ENCODE peak calls at places on chromosomes 16 and 17, in six cellular contexts. One of them, this sample, is unnamed.

GRCh38 chr16:49809561-49809960 is 46.4 kb downstream of the ZNF423 start:
- DNase-seq in mesenchymal stem cell: no peak
- DNase-seq in pancreas: no peak
- DNase-seq in esophagus squamous epithelium: no peak
- DNase-seq in body of pancreas: no peak
- DNase-seq in tibial artery: no peak
- DNase-seq in this sample: no peak

GRCh38 chr16:30923554-30924085 is at the start of gene FBXL19:
- DNase-seq in mesenchymal stem cell: no peak
- DNase-seq in pancreas: peak
- DNase-seq in esophagus squamous epithelium: no peak
- DNase-seq in body of pancreas: no peak
- DNase-seq in tibial artery: peak
- DNase-seq in this sample: no peak

GRCh38 chr16:22660441-22661160 is 149.9 kb downstream of the NPIPB5 start:
- DNase-seq in mesenchymal stem cell: no peak
- DNase-seq in pancreas: no peak
- DNase-seq in esophagus squamous epithelium: no peak
- DNase-seq in body of pancreas: no peak
- DNase-seq in tibial artery: no peak
- DNase-seq in this sample: no peak

GRCh38 chr17:61537264-61537771 is 53.7 kb downstream of the NACA2 start:
- DNase-seq in mesenchymal stem cell: no peak
- DNase-seq in pancreas: no peak
- DNase-seq in esophagus squamous epithelium: no peak
- DNase-seq in body of pancreas: no peak
- DNase-seq in tibial artery: no peak
- DNase-seq in this sample: no peak

GRCh38 chr16:66651965-66652364 is 44.6 kb downstream of the CMTM4 start:
- DNase-seq in mesenchymal stem cell: no peak
- DNase-seq in pancreas: no peak
- DNase-seq in esophagus squamous epithelium: no peak
- DNase-seq in body of pancreas: no peak
- DNase-seq in tibial artery: no peak
- DNase-seq in this sample: no peak

GRCh38 chr16:73196670-73197069 is 148.7 kb upstream of the ZFHX3 start:
- DNase-seq in mesenchymal stem cell: peak
- DNase-seq in pancreas: peak
- DNase-seq in esophagus squamous epithelium: no peak
- DNase-seq in body of pancreas: peak
- DNase-seq in tibial artery: peak
- DNase-seq in this sample: peak

GRCh38 chr17:70169707-70170597 is 620 bp downstream of the KCNJ2 start:
- DNase-seq in mesenchymal stem cell: peak
- DNase-seq in pancreas: no peak
- DNase-seq in esophagus squamous epithelium: no peak
- DNase-seq in body of pancreas: peak
- DNase-seq in tibial artery: no peak
- DNase-seq in this sample: no peak

GRCh38 chr17:36674278-36674650 is 72.9 kb downstream of the MRM1 start:
- DNase-seq in mesenchymal stem cell: no peak
- DNase-seq in pancreas: no peak
- DNase-seq in esophagus squamous epithelium: no peak
- DNase-seq in body of pancreas: no peak
- DNase-seq in tibial artery: no peak
- DNase-seq in this sample: no peak

GRCh38 chr17:12034538-12034937 is 13.9 kb downstream of the MAP2K4 start:
- DNase-seq in mesenchymal stem cell: no peak
- DNase-seq in pancreas: no peak
- DNase-seq in esophagus squamous epithelium: no peak
- DNase-seq in body of pancreas: no peak
- DNase-seq in tibial artery: no peak
- DNase-seq in this sample: no peak

GRCh38 chr17:30323895-30324319 is 9.9 kb downstream of the TMIGD1 start:
- DNase-seq in mesenchymal stem cell: no peak
- DNase-seq in pancreas: peak
- DNase-seq in esophagus squamous epithelium: no peak
- DNase-seq in body of pancreas: peak
- DNase-seq in tibial artery: peak
- DNase-seq in this sample: no peak

GRCh38 chr17:78939615-78940014 is 14.4 kb upstream of the TIMP2 start:
- DNase-seq in mesenchymal stem cell: no peak
- DNase-seq in pancreas: no peak
- DNase-seq in esophagus squamous epithelium: no peak
- DNase-seq in body of pancreas: no peak
- DNase-seq in tibial artery: no peak
- DNase-seq in this sample: no peak

GRCh38 chr16:78705694-78706093 is 606.2 kb downstream of the WWOX start:
- DNase-seq in mesenchymal stem cell: peak
- DNase-seq in pancreas: no peak
- DNase-seq in esophagus squamous epithelium: no peak
- DNase-seq in body of pancreas: no peak
- DNase-seq in tibial artery: no peak
- DNase-seq in this sample: no peak

GRCh38 chr17:48500435-48501426 is 30.1 kb downstream of the HOXB1 start:
- DNase-seq in mesenchymal stem cell: peak
- DNase-seq in pancreas: no peak
- DNase-seq in esophagus squamous epithelium: no peak
- DNase-seq in body of pancreas: no peak
- DNase-seq in tibial artery: no peak
- DNase-seq in this sample: no peak

GRCh38 chr16:3141781-3142311 is 7.0 kb downstream of the ZNF213 start:
- DNase-seq in mesenchymal stem cell: no peak
- DNase-seq in pancreas: no peak
- DNase-seq in esophagus squamous epithelium: no peak
- DNase-seq in body of pancreas: no peak
- DNase-seq in tibial artery: no peak
- DNase-seq in this sample: no peak

GRCh38 chr16:83393196-83393981 is 414.4 kb upstream of the HSBP1 start:
- DNase-seq in mesenchymal stem cell: peak
- DNase-seq in pancreas: no peak
- DNase-seq in esophagus squamous epithelium: no peak
- DNase-seq in body of pancreas: no peak
- DNase-seq in tibial artery: peak
- DNase-seq in this sample: peak

GRCh38 chr17:66829386-66829864 is 5.5 kb upstream of the CACNG5 start:
- DNase-seq in mesenchymal stem cell: peak
- DNase-seq in pancreas: peak
- DNase-seq in esophagus squamous epithelium: no peak
- DNase-seq in body of pancreas: peak
- DNase-seq in tibial artery: peak
- DNase-seq in this sample: peak

GRCh38 chr16:21164521-21165168 is 6.2 kb downstream of the LDAF1 start:
- DNase-seq in mesenchymal stem cell: no peak
- DNase-seq in pancreas: no peak
- DNase-seq in esophagus squamous epithelium: no peak
- DNase-seq in body of pancreas: no peak
- DNase-seq in tibial artery: no peak
- DNase-seq in this sample: no peak

GRCh38 chr16:21169249-21169981 is 10.9 kb downstream of the LDAF1 start:
- DNase-seq in mesenchymal stem cell: peak
- DNase-seq in pancreas: no peak
- DNase-seq in esophagus squamous epithelium: no peak
- DNase-seq in body of pancreas: no peak
- DNase-seq in tibial artery: no peak
- DNase-seq in this sample: no peak

GRCh38 chr16:21167360-21167759 is 8.9 kb downstream of the LDAF1 start:
- DNase-seq in mesenchymal stem cell: peak
- DNase-seq in pancreas: no peak
- DNase-seq in esophagus squamous epithelium: no peak
- DNase-seq in body of pancreas: no peak
- DNase-seq in tibial artery: no peak
- DNase-seq in this sample: no peak

GRCh38 chr16:21166561-21166961 is 8.1 kb downstream of the LDAF1 start:
- DNase-seq in mesenchymal stem cell: peak
- DNase-seq in pancreas: no peak
- DNase-seq in esophagus squamous epithelium: no peak
- DNase-seq in body of pancreas: no peak
- DNase-seq in tibial artery: no peak
- DNase-seq in this sample: no peak

DNA sequence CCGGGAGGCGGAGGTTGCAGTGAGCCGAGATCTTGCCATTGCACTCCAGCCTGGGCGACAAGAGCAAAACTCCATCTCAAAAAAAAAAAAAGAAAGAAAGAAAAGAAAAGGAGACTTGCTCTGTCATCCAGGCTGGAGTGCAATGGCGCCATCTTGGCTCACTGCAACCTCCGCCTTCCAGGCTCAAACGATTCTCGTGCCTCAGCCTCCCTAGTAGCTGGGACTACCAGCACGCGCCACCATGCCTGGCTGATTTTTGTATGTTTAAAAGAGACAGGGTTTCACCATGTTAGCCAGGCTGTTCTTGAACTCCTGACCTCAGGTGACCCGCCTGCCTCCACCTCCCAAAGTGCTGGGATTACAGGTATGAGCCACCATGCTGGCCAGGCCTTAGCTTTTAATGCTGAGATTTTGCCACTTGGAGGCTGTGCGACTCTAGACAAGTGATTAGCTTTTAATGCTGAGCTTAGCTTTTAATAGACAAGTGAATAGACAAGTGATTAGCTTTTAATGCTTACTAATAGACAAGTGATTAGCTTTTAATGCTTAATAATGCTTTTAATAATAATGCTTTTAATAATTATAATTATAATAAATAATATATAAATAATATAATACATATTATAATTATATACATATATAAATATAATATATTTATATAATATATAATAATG is 9.6 kb downstream of the LDAF1 start:
- DNase-seq in mesenchymal stem cell: no peak
- DNase-seq in pancreas: no peak
- DNase-seq in esophagus squamous epithelium: no peak
- DNase-seq in body of pancreas: no peak
- DNase-seq in tibial artery: no peak
- DNase-seq in this sample: no peak
- H3K27ac ChIP-seq in mesenchymal stem cell: no peak
- H3K27ac ChIP-seq in pancreas: no peak
- H3K27ac ChIP-seq in esophagus squamous epithelium: no peak
- H3K27ac ChIP-seq in body of pancreas: no peak
- H3K27ac ChIP-seq in tibial artery: no peak
- H3K27ac ChIP-seq in this sample: no peak

DNA sequence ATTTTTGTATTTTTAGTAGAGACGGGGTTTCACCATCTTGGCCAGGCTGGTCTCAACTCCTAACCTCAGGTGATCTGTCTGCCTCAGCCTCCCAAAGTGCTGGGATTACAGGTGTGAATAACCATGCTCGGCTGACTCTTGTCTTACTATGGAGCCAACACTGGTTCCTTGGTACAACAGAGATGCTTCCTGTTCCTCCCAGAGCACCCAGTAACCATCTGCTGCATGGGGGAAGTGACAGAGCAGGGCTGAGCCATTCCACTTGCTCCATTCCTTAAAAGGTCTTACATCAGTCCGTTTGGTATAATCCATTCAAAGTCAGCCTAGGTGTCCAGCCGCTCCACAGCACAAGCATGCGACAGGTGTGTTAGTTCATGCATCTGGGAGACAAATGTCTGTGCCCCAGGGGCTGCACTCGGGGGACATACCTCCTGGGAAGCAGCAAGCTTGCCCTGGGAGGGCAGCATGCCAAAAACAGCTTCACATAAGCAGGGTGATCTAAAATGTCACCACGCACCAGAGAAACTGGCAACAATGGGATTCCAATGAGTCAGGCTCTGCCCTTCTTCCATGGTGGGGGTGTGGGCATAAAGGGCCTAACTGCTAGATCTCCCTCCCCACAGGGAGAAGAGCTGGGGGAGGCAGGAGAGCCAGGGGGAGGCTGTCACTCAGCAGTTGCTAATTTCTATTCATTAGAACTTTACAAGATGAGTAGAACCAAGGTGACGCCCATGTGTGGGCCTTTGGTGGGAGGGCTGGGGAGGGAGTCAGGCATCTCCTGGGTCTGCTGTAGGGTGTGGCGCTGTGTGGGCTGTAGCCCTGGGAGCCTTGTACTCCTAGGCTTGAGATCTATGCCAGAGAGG is 35.5 kb downstream of the PIPOX start:
- DNase-seq in mesenchymal stem cell: no peak
- DNase-seq in pancreas: no peak
- DNase-seq in esophagus squamous epithelium: no peak
- DNase-seq in body of pancreas: no peak
- DNase-seq in tibial artery: no peak
- DNase-seq in this sample: no peak
- H3K27ac ChIP-seq in mesenchymal stem cell: no peak
- H3K27ac ChIP-seq in pancreas: no peak
- H3K27ac ChIP-seq in esophagus squamous epithelium: no peak
- H3K27ac ChIP-seq in body of pancreas: no peak
- H3K27ac ChIP-seq in tibial artery: no peak
- H3K27ac ChIP-seq in this sample: no peak

DNA sequence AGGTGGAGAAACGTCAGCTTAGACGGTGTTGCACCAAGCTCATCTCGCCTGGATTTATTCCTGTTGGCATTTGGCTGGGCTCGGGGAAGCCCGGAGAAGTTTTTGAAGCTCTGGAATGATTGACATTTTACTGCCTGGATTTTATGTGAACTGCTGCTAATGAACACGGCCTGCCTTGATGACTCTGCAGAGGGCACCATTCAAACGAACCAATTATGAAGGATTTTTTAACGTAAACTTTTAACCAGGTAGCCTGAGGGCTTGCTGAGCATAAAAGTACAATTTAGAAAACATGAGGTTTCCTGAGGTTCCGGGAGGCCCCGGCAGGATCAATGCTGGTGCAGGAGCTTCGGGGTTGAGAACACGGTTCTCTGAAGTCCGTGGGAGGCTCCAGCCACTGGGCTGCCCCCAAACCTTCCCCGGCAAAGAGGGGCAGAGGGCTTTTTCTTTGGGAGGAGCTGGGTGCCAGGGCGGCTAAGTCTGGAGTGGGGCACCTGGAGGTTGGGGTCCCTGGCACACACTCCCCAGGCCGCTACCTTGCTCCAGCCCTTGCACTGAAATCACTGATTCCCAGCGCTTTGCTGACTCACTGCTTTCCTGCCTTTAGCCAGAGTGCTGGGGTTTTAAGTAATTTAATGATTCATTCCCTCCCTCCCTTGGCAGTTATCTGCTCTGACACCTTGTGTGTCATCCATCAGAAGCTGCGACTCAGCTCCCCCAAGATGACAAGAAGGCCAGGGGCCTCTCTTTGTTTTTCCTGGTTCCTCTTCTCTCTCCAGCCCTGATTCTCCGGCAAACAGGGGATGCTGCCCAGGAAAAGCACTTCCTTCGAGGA is 161.2 kb upstream of the IRX3 start:
- DNase-seq in mesenchymal stem cell: peak
- DNase-seq in pancreas: no peak
- DNase-seq in esophagus squamous epithelium: no peak
- DNase-seq in body of pancreas: no peak
- DNase-seq in tibial artery: peak
- DNase-seq in this sample: no peak
- H3K27ac ChIP-seq in mesenchymal stem cell: peak
- H3K27ac ChIP-seq in pancreas: no peak
- H3K27ac ChIP-seq in esophagus squamous epithelium: peak
- H3K27ac ChIP-seq in body of pancreas: no peak
- H3K27ac ChIP-seq in tibial artery: no peak
- H3K27ac ChIP-seq in this sample: no peak

GRCh38 chr17:19384723-19385391 is 2.1 kb downstream of the MFAP4 start:
- DNase-seq in mesenchymal stem cell: peak
- DNase-seq in pancreas: no peak
- DNase-seq in esophagus squamous epithelium: no peak
- DNase-seq in body of pancreas: peak
- DNase-seq in tibial artery: peak
- DNase-seq in this sample: peak
- H3K27ac ChIP-seq in mesenchymal stem cell: no peak
- H3K27ac ChIP-seq in pancreas: no peak
- H3K27ac ChIP-seq in esophagus squamous epithelium: peak
- H3K27ac ChIP-seq in body of pancreas: no peak
- H3K27ac ChIP-seq in tibial artery: peak
- H3K27ac ChIP-seq in this sample: peak